ENCODE peak calls at places on chromosomes 4 and X, in six cellular contexts. One of them, this sample, is unnamed.
A peak's percentile ranks its signal among the peaks of the same experiment; 100 is the strongest.

GRCh38 chr4:52660643-52661042 is 1.5 kb upstream of the USP46 start:
- DNase-seq in AG04450: no peak
- DNase-seq in vagina: no peak
- DNase-seq in tibial artery: no peak
- DNase-seq in lung: no peak
- DNase-seq in nephron progenitor cell: no peak
- DNase-seq in this sample: no peak

GRCh38 chr4:15906024-15906443 is 32.5 kb downstream of the FGFBP1 start:
- DNase-seq in lung: peak; percentile 89
- DNase-seq in tibial artery: no peak
- DNase-seq in AG04450: no peak
- DNase-seq in vagina: no peak
- DNase-seq in nephron progenitor cell: no peak
- DNase-seq in this sample: no peak

GRCh38 chr4:136918772-136919171 is 613.5 kb downstream of the PCDH18 start:
- DNase-seq in vagina: no peak
- DNase-seq in AG04450: no peak
- DNase-seq in nephron progenitor cell: no peak
- DNase-seq in lung: no peak
- DNase-seq in tibial artery: no peak
- DNase-seq in this sample: no peak

GRCh38 chr4:112516401-112517066 is 554 bp upstream of the NEUROG2 start:
- DNase-seq in AG04450: no peak
- DNase-seq in lung: no peak
- DNase-seq in tibial artery: no peak
- DNase-seq in nephron progenitor cell: peak; percentile 76
- DNase-seq in vagina: no peak
- DNase-seq in this sample: peak; percentile 43

GRCh38 chr4:129246850-129247542 is 151.0 kb downstream of the C4orf33 start:
- DNase-seq in nephron progenitor cell: no peak
- DNase-seq in tibial artery: no peak
- DNase-seq in vagina: no peak
- DNase-seq in AG04450: no peak
- DNase-seq in lung: no peak
- DNase-seq in this sample: no peak

GRCh38 chr4:98430708-98431403 is 169.7 kb downstream of the RAP1GDS1 start:
- DNase-seq in lung: no peak
- DNase-seq in AG04450: peak; percentile 86
- DNase-seq in tibial artery: no peak
- DNase-seq in nephron progenitor cell: no peak
- DNase-seq in vagina: no peak
- DNase-seq in this sample: no peak

GRCh38 chrX:10110984-10111363 is 45.8 kb upstream of the CLCN4 start:
- DNase-seq in tibial artery: no peak
- DNase-seq in nephron progenitor cell: no peak
- DNase-seq in AG04450: no peak
- DNase-seq in lung: no peak
- DNase-seq in vagina: no peak
- DNase-seq in this sample: no peak

GRCh38 chrX:30875957-30876356 is 13.1 kb downstream of the TAB3 start:
- DNase-seq in AG04450: peak; percentile 46
- DNase-seq in tibial artery: no peak
- DNase-seq in vagina: no peak
- DNase-seq in lung: no peak
- DNase-seq in nephron progenitor cell: no peak
- DNase-seq in this sample: no peak

GRCh38 chrX:18973527-18974192 is 10.3 kb downstream of the PHKA2 start:
- DNase-seq in lung: no peak
- DNase-seq in AG04450: no peak
- DNase-seq in tibial artery: no peak
- DNase-seq in nephron progenitor cell: no peak
- DNase-seq in vagina: no peak
- DNase-seq in this sample: no peak

GRCh38 chr4:142614621-142615323 is 231.3 kb downstream of the INPP4B start:
- DNase-seq in AG04450: no peak
- DNase-seq in nephron progenitor cell: no peak
- DNase-seq in vagina: no peak
- DNase-seq in lung: no peak
- DNase-seq in tibial artery: no peak
- DNase-seq in this sample: no peak

GRCh38 chrX:41781500-41781899 is 57.5 kb downstream of the GPR82 start:
- DNase-seq in tibial artery: no peak
- DNase-seq in AG04450: no peak
- DNase-seq in nephron progenitor cell: no peak
- DNase-seq in lung: no peak
- DNase-seq in vagina: no peak
- DNase-seq in this sample: peak; percentile 4

GRCh38 chr4:68693325-68694075 is 23.0 kb upstream of the UGT2B15 start:
- DNase-seq in vagina: no peak
- DNase-seq in lung: no peak
- DNase-seq in tibial artery: no peak
- DNase-seq in nephron progenitor cell: no peak
- DNase-seq in AG04450: no peak
- DNase-seq in this sample: no peak

GRCh38 chr4:112127736-112128322 is 17.4 kb upstream of the FAM241A start:
- DNase-seq in tibial artery: no peak
- DNase-seq in lung: no peak
- DNase-seq in vagina: no peak
- DNase-seq in AG04450: no peak
- DNase-seq in nephron progenitor cell: no peak
- DNase-seq in this sample: no peak

GRCh38 chr4:185880571-185880970 is 68.6 kb upstream of the SORBS2 start:
- DNase-seq in tibial artery: no peak
- DNase-seq in vagina: no peak
- DNase-seq in nephron progenitor cell: no peak
- DNase-seq in lung: no peak
- DNase-seq in AG04450: no peak
- DNase-seq in this sample: no peak

GRCh38 chr4:128793859-128794667 is 15.4 kb upstream of the JADE1 start:
- DNase-seq in lung: no peak
- DNase-seq in AG04450: no peak
- DNase-seq in tibial artery: no peak
- DNase-seq in vagina: no peak
- DNase-seq in nephron progenitor cell: no peak
- DNase-seq in this sample: no peak

GRCh38 chrX:48681539-48682183 is 1.9 kb upstream of the WAS start:
- DNase-seq in AG04450: no peak
- DNase-seq in vagina: no peak
- DNase-seq in tibial artery: no peak
- DNase-seq in nephron progenitor cell: no peak
- DNase-seq in lung: no peak
- DNase-seq in this sample: no peak

GRCh38 chr4:163243297-163243981 is 76.7 kb upstream of the NAF1 start:
- DNase-seq in nephron progenitor cell: peak; percentile 9
- DNase-seq in tibial artery: no peak
- DNase-seq in lung: no peak
- DNase-seq in AG04450: no peak
- DNase-seq in vagina: no peak
- DNase-seq in this sample: no peak

GRCh38 chr4:121070274-121070673 is 2.1 kb downstream of the NDNF start:
- DNase-seq in nephron progenitor cell: peak; percentile 43
- DNase-seq in vagina: no peak
- DNase-seq in lung: peak; percentile 31
- DNase-seq in tibial artery: peak; percentile 39
- DNase-seq in AG04450: no peak
- DNase-seq in this sample: peak; percentile 22

GRCh38 chrX:107718156-107718621 is 57.4 kb downstream of the TSC22D3 start:
- DNase-seq in lung: peak; percentile 87
- DNase-seq in nephron progenitor cell: peak; percentile 73
- DNase-seq in AG04450: peak; percentile 37
- DNase-seq in tibial artery: peak; percentile 90
- DNase-seq in vagina: peak; percentile 92
- DNase-seq in this sample: peak; percentile 66

GRCh38 chr4:70743728-70744127 is 22.0 kb downstream of the RUFY3 start:
- DNase-seq in AG04450: no peak
- DNase-seq in nephron progenitor cell: no peak
- DNase-seq in tibial artery: no peak
- DNase-seq in vagina: no peak
- DNase-seq in lung: no peak
- DNase-seq in this sample: no peak

GRCh38 chrX:69116077-69116476 is 49.2 kb downstream of the PJA1 start:
- DNase-seq in AG04450: no peak
- DNase-seq in nephron progenitor cell: no peak
- DNase-seq in tibial artery: no peak
- DNase-seq in lung: no peak
- DNase-seq in vagina: no peak
- DNase-seq in this sample: no peak

GRCh38 chrX:25721564-25721963 is 416.6 kb upstream of the MAGEB18 start:
- DNase-seq in lung: no peak
- DNase-seq in AG04450: no peak
- DNase-seq in tibial artery: no peak
- DNase-seq in vagina: no peak
- DNase-seq in nephron progenitor cell: no peak
- DNase-seq in this sample: no peak

GRCh38 chr4:77734928-77735327 is 84.2 kb downstream of the CNOT6L start:
- DNase-seq in AG04450: peak; percentile 26
- DNase-seq in nephron progenitor cell: no peak
- DNase-seq in vagina: no peak
- DNase-seq in lung: no peak
- DNase-seq in tibial artery: no peak
- DNase-seq in this sample: no peak

GRCh38 chrX:39904816-39905474 is 192.8 kb downstream of the BCOR start:
- DNase-seq in nephron progenitor cell: no peak
- DNase-seq in tibial artery: no peak
- DNase-seq in AG04450: no peak
- DNase-seq in vagina: no peak
- DNase-seq in lung: no peak
- DNase-seq in this sample: no peak

GRCh38 chr4:58961925-58962324 is 1851.7 kb upstream of the IGFBP7 start:
- DNase-seq in AG04450: no peak
- DNase-seq in tibial artery: no peak
- DNase-seq in nephron progenitor cell: no peak
- DNase-seq in lung: no peak
- DNase-seq in vagina: no peak
- DNase-seq in this sample: no peak

GRCh38 chr4:4659871-4660651 is 118.2 kb upstream of the STX18 start:
- DNase-seq in tibial artery: peak; percentile 35
- DNase-seq in nephron progenitor cell: no peak
- DNase-seq in vagina: no peak
- DNase-seq in lung: no peak
- DNase-seq in AG04450: peak; percentile 74
- DNase-seq in this sample: no peak

GRCh38 chr4:79913581-79913980 is 159.4 kb downstream of the ANTXR2 start:
- DNase-seq in AG04450: peak; percentile 11
- DNase-seq in tibial artery: no peak
- DNase-seq in lung: no peak
- DNase-seq in vagina: no peak
- DNase-seq in nephron progenitor cell: no peak
- DNase-seq in this sample: no peak

GRCh38 chr4:130210871-130211270 is 1114.9 kb downstream of the C4orf33 start:
- DNase-seq in AG04450: no peak
- DNase-seq in vagina: no peak
- DNase-seq in nephron progenitor cell: no peak
- DNase-seq in lung: no peak
- DNase-seq in tibial artery: no peak
- DNase-seq in this sample: no peak

GRCh38 chr4:98663226-98664006 is 5.0 kb upstream of the TSPAN5 start:
- DNase-seq in vagina: no peak
- DNase-seq in AG04450: no peak
- DNase-seq in tibial artery: peak; percentile 32
- DNase-seq in nephron progenitor cell: no peak
- DNase-seq in lung: no peak
- DNase-seq in this sample: peak; percentile 25

GRCh38 chr4:73704314-73705055 is 35.9 kb upstream of the CXCL8 start:
- DNase-seq in nephron progenitor cell: no peak
- DNase-seq in lung: peak; percentile 82
- DNase-seq in AG04450: peak; percentile 95
- DNase-seq in vagina: peak; percentile 97
- DNase-seq in tibial artery: peak; percentile 87
- DNase-seq in this sample: no peak

GRCh38 chrX:27600686-27601085 is 10.5 kb downstream of the DCAF8L2 start:
- DNase-seq in tibial artery: no peak
- DNase-seq in lung: no peak
- DNase-seq in nephron progenitor cell: no peak
- DNase-seq in vagina: no peak
- DNase-seq in AG04450: no peak
- DNase-seq in this sample: no peak

GRCh38 chrX:27598312-27598711 is 8.2 kb downstream of the DCAF8L2 start:
- DNase-seq in nephron progenitor cell: no peak
- DNase-seq in vagina: no peak
- DNase-seq in AG04450: no peak
- DNase-seq in lung: no peak
- DNase-seq in tibial artery: no peak
- DNase-seq in this sample: peak; percentile 3

GRCh38 chrX:27597506-27597905 is 7.4 kb downstream of the DCAF8L2 start:
- DNase-seq in lung: no peak
- DNase-seq in nephron progenitor cell: no peak
- DNase-seq in AG04450: no peak
- DNase-seq in tibial artery: no peak
- DNase-seq in vagina: no peak
- DNase-seq in this sample: no peak

GRCh38 chrX:27599928-27600327 is 9.8 kb downstream of the DCAF8L2 start:
- DNase-seq in tibial artery: no peak
- DNase-seq in vagina: no peak
- DNase-seq in AG04450: no peak
- DNase-seq in lung: no peak
- DNase-seq in nephron progenitor cell: no peak
- DNase-seq in this sample: no peak
- TF ChIP-seq CTCF in tibial artery: no peak
- TF ChIP-seq CTCF in vagina: no peak
- TF ChIP-seq CTCF in AG04450: no peak
- TF ChIP-seq CTCF in lung: no peak
- TF ChIP-seq CTCF in nephron progenitor cell: no peak
- TF ChIP-seq CTCF in this sample: no peak

GRCh38 chrX:55057691-55058249 is 17.1 kb upstream of the PAGE2B start:
- DNase-seq in tibial artery: peak; percentile 23
- DNase-seq in nephron progenitor cell: peak; percentile 22
- DNase-seq in AG04450: no peak
- DNase-seq in vagina: no peak
- DNase-seq in lung: no peak
- DNase-seq in this sample: peak; percentile 7
- TF ChIP-seq CTCF in tibial artery: peak; percentile 67
- TF ChIP-seq CTCF in nephron progenitor cell: peak; percentile 70
- TF ChIP-seq CTCF in AG04450: peak; percentile 73
- TF ChIP-seq CTCF in vagina: peak; percentile 51
- TF ChIP-seq CTCF in lung: peak; percentile 70
- TF ChIP-seq CTCF in this sample: peak; percentile 58

GRCh38 chr4:37591349-37591748 is 94.8 kb downstream of the RELL1 start:
- DNase-seq in nephron progenitor cell: no peak
- DNase-seq in lung: no peak
- DNase-seq in vagina: no peak
- DNase-seq in tibial artery: no peak
- DNase-seq in AG04450: no peak
- DNase-seq in this sample: no peak
- TF ChIP-seq CTCF in nephron progenitor cell: no peak
- TF ChIP-seq CTCF in lung: no peak
- TF ChIP-seq CTCF in vagina: no peak
- TF ChIP-seq CTCF in tibial artery: no peak
- TF ChIP-seq CTCF in AG04450: no peak
- TF ChIP-seq CTCF in this sample: no peak

DNA sequence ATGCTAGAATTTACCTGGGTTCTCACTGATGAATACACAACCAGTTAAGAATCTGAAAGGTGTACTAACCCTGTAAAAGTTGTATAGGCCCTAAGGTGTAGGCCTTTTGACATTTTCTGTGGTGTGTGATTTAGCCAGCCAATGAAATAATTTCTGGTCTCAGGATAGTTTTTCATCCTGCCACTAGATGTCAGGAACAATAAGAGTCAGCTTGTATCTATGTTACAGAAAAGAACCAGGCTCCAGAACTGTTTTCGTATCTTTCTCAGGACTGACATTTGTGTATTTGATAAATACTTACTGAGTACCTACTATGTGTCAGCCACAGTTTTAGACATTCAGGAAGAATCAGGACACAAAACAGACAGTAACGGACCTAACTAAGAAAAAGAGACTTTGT is 673.6 kb upstream of the TENM3 start:
- DNase-seq in nephron progenitor cell: no peak
- DNase-seq in tibial artery: no peak
- DNase-seq in vagina: no peak
- DNase-seq in AG04450: peak; percentile 26
- DNase-seq in lung: no peak
- DNase-seq in this sample: no peak
- TF ChIP-seq CTCF in nephron progenitor cell: peak; percentile 44
- TF ChIP-seq CTCF in tibial artery: no peak
- TF ChIP-seq CTCF in vagina: no peak
- TF ChIP-seq CTCF in AG04450: peak; percentile 78
- TF ChIP-seq CTCF in lung: no peak
- TF ChIP-seq CTCF in this sample: peak; percentile 38